ENCODE peak calls at places on chromosomes 7 and 10, in seven cellular contexts. N is heart left ventricle, L is GM06990, T is nephron progenitor cell, S is NCI-H2081, M is spleen, P is left ventricle myocardium superior. B is an unnamed sample.
A peak's percentile ranks its signal among the peaks of the same experiment; 100 is the strongest.

GRCh38 chr10:110356628-110357245 is 52.0 kb upstream of the SMNDC1 start:
- DNase-seq in S (no peak), P (no peak), M (peak; percentile 92), N (peak; percentile 51), L (peak; percentile 86), T (no peak), B (peak; percentile 90)

GRCh38 chr7:33091111-33091531 is 18.1 kb downstream of the RP9 start:
- DNase-seq in P (no peak), L (no peak), T (no peak), M (no peak), S (no peak), N (no peak), B (no peak)

GRCh38 chr10:92880233-92880861 is 32.0 kb downstream of the EXOC6 start:
- DNase-seq in T (no peak), P (no peak), S (peak; percentile 22), N (no peak), M (no peak), L (no peak), B (peak; percentile 4)

GRCh38 chr7:134945711-134946110 is 40.6 kb upstream of the AGBL3 start:
- DNase-seq in T (no peak), M (no peak), S (no peak), N (no peak), P (no peak), L (no peak), B (no peak)

GRCh38 chr10:122126763-122127659 is 138.0 kb downstream of the TACC2 start:
- DNase-seq in N (peak; percentile 71), T (no peak), S (no peak), L (no peak), P (no peak), M (no peak), B (no peak)

GRCh38 chr10:52499281-52499680 is 185.2 kb downstream of the DKK1 start:
- DNase-seq in M (no peak), N (no peak), P (no peak), T (no peak), L (no peak), S (no peak), B (no peak)

GRCh38 chr10:95289003-95289920 is 1.5 kb downstream of the PDLIM1 start:
- DNase-seq in M (no peak), P (peak; percentile 41), T (no peak), L (no peak), S (peak; percentile 49), N (no peak), B (no peak)

GRCh38 chr7:77498659-77499379 is 38.3 kb upstream of the PTPN12 start:
- DNase-seq in P (no peak), L (no peak), S (no peak), M (no peak), T (no peak), N (no peak), B (no peak)

GRCh38 chr10:21953585-21954057 is 49.9 kb downstream of the DNAJC1 start:
- DNase-seq in T (no peak), P (no peak), M (no peak), L (peak; percentile 30), S (peak; percentile 69), N (no peak), B (no peak)

GRCh38 chr10:88066876-88067275 is 203.5 kb downstream of the PTEN start:
- DNase-seq in T (no peak), L (peak; percentile 53), N (no peak), S (no peak), P (no peak), M (no peak), B (no peak)

GRCh38 chr10:84333864-84334451 is 5.6 kb downstream of the CCSER2 start:
- DNase-seq in M (no peak), N (no peak), T (no peak), P (no peak), S (no peak), L (no peak), B (peak; percentile 62)

GRCh38 chr10:51369903-51370302 is 295.6 kb downstream of the PRKG1 start:
- DNase-seq in N (no peak), S (no peak), P (no peak), T (no peak), L (no peak), M (no peak), B (no peak)

GRCh38 chr10:24603333-24603732 is 120.4 kb downstream of the ARHGAP21 start:
- DNase-seq in N (no peak), M (no peak), T (no peak), S (no peak), P (no peak), L (no peak), B (peak; percentile 13)

GRCh38 chr7:157129200-157129599 is 9.5 kb upstream of the UBE3C start:
- DNase-seq in M (no peak), S (no peak), L (no peak), P (no peak), T (no peak), N (no peak), B (no peak)

GRCh38 chr10:71765176-71765906 is 8.0 kb downstream of the VSIR start:
- DNase-seq in S (no peak), P (peak; percentile 85), M (peak; percentile 77), L (no peak), T (no peak), N (peak; percentile 73), B (no peak)

GRCh38 chr7:21412291-21412896 is 15.5 kb upstream of the SP4 start:
- DNase-seq in P (no peak), M (no peak), N (no peak), L (peak; percentile 30), T (no peak), S (no peak), B (no peak)

GRCh38 chr7:144827581-144828139 is 8.2 kb downstream of the TPK1 start:
- DNase-seq in T (peak; percentile 13), L (no peak), M (no peak), N (no peak), S (no peak), P (no peak), B (no peak)

GRCh38 chr7:98399903-98400537 is 870 bp downstream of the BAIAP2L1 start:
- DNase-seq in T (peak; percentile 50), S (no peak), N (no peak), P (no peak), M (peak; percentile 21), L (peak; percentile 57), B (peak; percentile 8)

GRCh38 chr7:37162106-37162505 is 286.6 kb downstream of the ELMO1 start:
- DNase-seq in N (no peak), P (no peak), T (no peak), S (no peak), M (no peak), L (no peak), B (no peak)

GRCh38 chr7:46933596-46933995 is 648.3 kb downstream of the TNS3 start:
- DNase-seq in M (no peak), N (no peak), P (no peak), L (no peak), S (no peak), T (no peak), B (no peak)

GRCh38 chr10:5666324-5667220 is at the start of gene ASB13:
- DNase-seq in M (peak; percentile 89), N (peak; percentile 81), P (peak; percentile 92), T (peak; percentile 74), S (peak; percentile 19), L (peak; percentile 32), B (peak; percentile 56)

GRCh38 chr7:2158331-2159175 is 74.2 kb downstream of the MAD1L1 start:
- DNase-seq in L (no peak), M (peak; percentile 57), P (peak; percentile 24), N (no peak), S (peak; percentile 53), T (no peak), B (no peak)

GRCh38 chr7:14604606-14605005 is 297.9 kb downstream of the DGKB start:
- DNase-seq in T (no peak), N (no peak), S (no peak), P (no peak), L (no peak), M (no peak), B (no peak)

GRCh38 chr10:3850999-3851937 is 66.3 kb upstream of the KLF6 start:
- DNase-seq in N (no peak), M (no peak), S (no peak), L (peak; percentile 51), P (no peak), T (no peak), B (no peak)

GRCh38 chr7:73740771-73741170 is 2.2 kb upstream of the ABHD11 start:
- DNase-seq in L (no peak), N (no peak), P (no peak), S (no peak), T (no peak), M (no peak), B (no peak)

GRCh38 chr10:68237173-68237572 is 5.3 kb upstream of the ATOH7 start:
- DNase-seq in S (no peak), L (no peak), T (no peak), P (no peak), N (no peak), M (no peak), B (no peak)

GRCh38 chr10:119299531-119299930 is 92.2 kb downstream of the GRK5 start:
- DNase-seq in S (no peak), M (peak; percentile 37), P (no peak), T (no peak), N (no peak), L (no peak), B (no peak)

GRCh38 chr10:101940916-101941315 is 97.3 kb upstream of the KCNIP2 start:
- DNase-seq in T (no peak), M (no peak), S (no peak), P (no peak), L (no peak), N (no peak), B (no peak)

GRCh38 chr10:116382290-116382689 is 45.4 kb upstream of the PNLIPRP3 start:
- DNase-seq in S (no peak), P (no peak), L (no peak), M (no peak), N (no peak), T (no peak), B (no peak)

GRCh38 chr10:110326351-110327032 is 21.8 kb upstream of the SMNDC1 start:
- DNase-seq in S (no peak), T (no peak), P (no peak), L (no peak), M (no peak), N (no peak), B (no peak)

GRCh38 chr7:17184805-17185689 is 113.4 kb upstream of the AHR start:
- DNase-seq in S (no peak), L (peak; percentile 31), M (no peak), N (no peak), T (no peak), P (no peak), B (no peak)

GRCh38 chr10:94066411-94066810 is 72.7 kb downstream of the PLCE1 start:
- DNase-seq in T (peak; percentile 61), S (no peak), P (no peak), M (no peak), N (no peak), L (no peak), B (no peak)

GRCh38 chr10:96619120-96619519 is 32.3 kb upstream of the TM9SF3 start:
- DNase-seq in P (peak; percentile 44), S (no peak), N (peak; percentile 47), T (no peak), M (no peak), L (no peak), B (no peak)

GRCh38 chr7:141649865-141650499 is 52.0 kb downstream of the DENND11 start:
- DNase-seq in P (no peak), L (no peak), S (peak; percentile 92), T (peak; percentile 58), M (no peak), N (peak; percentile 42), B (peak; percentile 9)

GRCh38 chr10:112732277-112732891 is 217.7 kb upstream of the TCF7L2 start:
- DNase-seq in L (no peak), S (no peak), T (no peak), M (no peak), N (no peak), P (no peak), B (no peak)

GRCh38 chr10:3525832-3526449 is 259.1 kb downstream of the KLF6 start:
- DNase-seq in P (no peak), N (peak; percentile 52), S (no peak), M (no peak), T (no peak), L (no peak), B (no peak)

GRCh38 chr10:30000802-30001571 is 58.4 kb downstream of the JCAD start:
- DNase-seq in P (no peak), S (no peak), L (no peak), M (no peak), N (peak; percentile 73), T (no peak), B (no peak)

B was measured in activated T-cell treated with anti-CD3 and anti-CD28 coated beads, Interleukin-2, amount 50 U/mL, for 72 hours.